ENCODE peak calls at places on chromosome 13, in nine cellular contexts. One of them, this sample, is unnamed.

GRCh38 chr13:41835871-41836270 is 125.0 kb downstream of the VWA8 start:
- DNase-seq in upper lobe of right lung: no peak
- DNase-seq in NCI-H524: no peak
- DNase-seq in D341Med: no peak
- DNase-seq in EL: peak
- DNase-seq in epithelial cell of esophagus: no peak
- DNase-seq in effector CD4-positive, alpha-beta T cell: no peak
- DNase-seq in fibroblast of pulmonary artery: no peak
- DNase-seq in lower leg skin: no peak
- DNase-seq in this sample: no peak

GRCh38 chr13:73708393-73708985 is 425.7 kb downstream of the KLF12 start:
- DNase-seq in upper lobe of right lung: no peak
- DNase-seq in lower leg skin: peak
- DNase-seq in D341Med: peak
- DNase-seq in NCI-H524: peak
- DNase-seq in effector CD4-positive, alpha-beta T cell: peak
- DNase-seq in epithelial cell of esophagus: peak
- DNase-seq in fibroblast of pulmonary artery: peak
- DNase-seq in EL: peak
- DNase-seq in this sample: peak

GRCh38 chr13:46404732-46405097 is 17.7 kb upstream of the RUBCNL start:
- DNase-seq in epithelial cell of esophagus: no peak
- DNase-seq in lower leg skin: no peak
- DNase-seq in D341Med: no peak
- DNase-seq in EL: no peak
- DNase-seq in effector CD4-positive, alpha-beta T cell: no peak
- DNase-seq in NCI-H524: no peak
- DNase-seq in upper lobe of right lung: no peak
- DNase-seq in fibroblast of pulmonary artery: no peak
- DNase-seq in this sample: no peak

GRCh38 chr13:97275265-97275664 is 53.1 kb downstream of the MBNL2 start:
- DNase-seq in upper lobe of right lung: no peak
- DNase-seq in lower leg skin: no peak
- DNase-seq in epithelial cell of esophagus: peak
- DNase-seq in NCI-H524: no peak
- DNase-seq in effector CD4-positive, alpha-beta T cell: no peak
- DNase-seq in fibroblast of pulmonary artery: peak
- DNase-seq in D341Med: no peak
- DNase-seq in EL: peak
- DNase-seq in this sample: no peak

GRCh38 chr13:51524312-51524711 is 60.0 kb upstream of the WDFY2 start:
- DNase-seq in EL: peak
- DNase-seq in epithelial cell of esophagus: peak
- DNase-seq in effector CD4-positive, alpha-beta T cell: no peak
- DNase-seq in lower leg skin: no peak
- DNase-seq in NCI-H524: no peak
- DNase-seq in fibroblast of pulmonary artery: no peak
- DNase-seq in D341Med: no peak
- DNase-seq in upper lobe of right lung: no peak
- DNase-seq in this sample: no peak

GRCh38 chr13:66048888-66049287 is 1181.2 kb downstream of the PCDH9 start:
- DNase-seq in EL: no peak
- DNase-seq in upper lobe of right lung: no peak
- DNase-seq in NCI-H524: no peak
- DNase-seq in effector CD4-positive, alpha-beta T cell: no peak
- DNase-seq in lower leg skin: no peak
- DNase-seq in D341Med: no peak
- DNase-seq in fibroblast of pulmonary artery: no peak
- DNase-seq in epithelial cell of esophagus: peak
- DNase-seq in this sample: no peak

GRCh38 chr13:51645154-51645650 is 60.9 kb downstream of the WDFY2 start:
- DNase-seq in D341Med: no peak
- DNase-seq in EL: peak
- DNase-seq in lower leg skin: no peak
- DNase-seq in fibroblast of pulmonary artery: peak
- DNase-seq in upper lobe of right lung: no peak
- DNase-seq in NCI-H524: no peak
- DNase-seq in effector CD4-positive, alpha-beta T cell: peak
- DNase-seq in epithelial cell of esophagus: peak
- DNase-seq in this sample: peak

GRCh38 chr13:76965759-76966421 is 17.6 kb downstream of the ACOD1 start:
- DNase-seq in upper lobe of right lung: no peak
- DNase-seq in D341Med: no peak
- DNase-seq in lower leg skin: peak
- DNase-seq in NCI-H524: no peak
- DNase-seq in epithelial cell of esophagus: peak
- DNase-seq in EL: peak
- DNase-seq in effector CD4-positive, alpha-beta T cell: no peak
- DNase-seq in fibroblast of pulmonary artery: peak
- DNase-seq in this sample: no peak

GRCh38 chr13:96781141-96781540 is 213.1 kb downstream of the OXGR1 start:
- DNase-seq in upper lobe of right lung: no peak
- DNase-seq in NCI-H524: no peak
- DNase-seq in fibroblast of pulmonary artery: no peak
- DNase-seq in epithelial cell of esophagus: peak
- DNase-seq in lower leg skin: no peak
- DNase-seq in effector CD4-positive, alpha-beta T cell: no peak
- DNase-seq in D341Med: no peak
- DNase-seq in EL: no peak
- DNase-seq in this sample: no peak

GRCh38 chr13:27839809-27840467 is 47.7 kb downstream of the GSX1 start:
- DNase-seq in effector CD4-positive, alpha-beta T cell: no peak
- DNase-seq in epithelial cell of esophagus: peak
- DNase-seq in NCI-H524: no peak
- DNase-seq in EL: peak
- DNase-seq in lower leg skin: no peak
- DNase-seq in upper lobe of right lung: no peak
- DNase-seq in D341Med: no peak
- DNase-seq in fibroblast of pulmonary artery: no peak
- DNase-seq in this sample: peak

GRCh38 chr13:38053896-38054295 is 184.3 kb upstream of the TRPC4 start:
- DNase-seq in EL: no peak
- DNase-seq in fibroblast of pulmonary artery: no peak
- DNase-seq in upper lobe of right lung: no peak
- DNase-seq in NCI-H524: no peak
- DNase-seq in effector CD4-positive, alpha-beta T cell: no peak
- DNase-seq in lower leg skin: no peak
- DNase-seq in D341Med: no peak
- DNase-seq in epithelial cell of esophagus: peak
- DNase-seq in this sample: no peak